ENCODE peak calls at places on chromosomes 7 and 10, in seven cellular contexts. N is cardiac muscle cell, A is ascending aorta, T is stomach, K is astrocyte, D is HL-60, X is prostate gland. J is an unnamed sample.

GRCh38 chr10:33187427-33187999 is 147.0 kb downstream of the NRP1 start:
- DNase-seq in D (no peak), N (no peak), A (no peak), T (no peak), X (no peak), K (no peak), J (no peak)

GRCh38 chr10:94066411-94066810 is 72.7 kb downstream of the PLCE1 start:
- DNase-seq in D (no peak), A (no peak), X (no peak), T (no peak), N (peak; percentile 79), K (peak; percentile 42), J (no peak)

GRCh38 chr7:2379821-2380450 is 23.5 kb upstream of the CHST12 start:
- DNase-seq in X (no peak), D (no peak), A (no peak), T (no peak), K (no peak), N (no peak), J (no peak)

GRCh38 chr10:86827639-86828038 is 71.2 kb downstream of the BMPR1A start:
- DNase-seq in D (no peak), A (no peak), X (no peak), T (no peak), K (no peak), N (no peak), J (no peak)

GRCh38 chr10:62303922-62304321 is 35.3 kb upstream of the RTKN2 start:
- DNase-seq in D (no peak), A (no peak), T (no peak), X (no peak), K (no peak), N (no peak), J (no peak)

GRCh38 chr10:79982861-79983260 is 34.0 kb upstream of the SFTPD start:
- DNase-seq in T (no peak), X (no peak), N (no peak), D (no peak), K (no peak), A (no peak), J (no peak)

GRCh38 chr10:77644557-77645243 is 7.1 kb upstream of the KCNMA1 start:
- DNase-seq in X (no peak), K (no peak), T (no peak), D (no peak), A (no peak), N (peak; percentile 30), J (no peak)

GRCh38 chr10:103765168-103765567 is 90.2 kb downstream of the SH3PXD2A start:
- DNase-seq in K (peak; percentile 81), X (no peak), A (no peak), T (no peak), N (no peak), D (no peak), J (no peak)

GRCh38 chr10:31418481-31418880 is 99.5 kb downstream of the ZEB1 start:
- DNase-seq in N (no peak), A (no peak), K (no peak), D (no peak), X (no peak), T (no peak), J (no peak)

GRCh38 chr10:86366033-86366901 is at the start of gene GRID1:
- DNase-seq in N (peak; percentile 15), A (no peak), K (no peak), D (no peak), T (no peak), X (peak; percentile 42), J (no peak)

GRCh38 chr7:33757563-33758165 is 147.7 kb upstream of the BMPER start:
- DNase-seq in T (peak; percentile 55), D (peak; percentile 14), K (no peak), A (no peak), N (peak; percentile 74), X (peak; percentile 25), J (no peak)

GRCh38 chr7:33596694-33597093 is 308.6 kb upstream of the BMPER start:
- DNase-seq in N (peak; percentile 40), K (no peak), D (no peak), X (no peak), A (no peak), T (no peak), J (no peak)

GRCh38 chr10:46544989-46545791 is 11.3 kb downstream of the GPRIN2 start:
- DNase-seq in A (peak; percentile 64), X (no peak), T (peak; percentile 26), D (peak; percentile 34), N (peak; percentile 39), K (no peak), J (no peak)

GRCh38 chr7:44461387-44461786 is 29.1 kb downstream of the NUDCD3 start:
- DNase-seq in K (peak; percentile 38), A (no peak), N (peak; percentile 57), D (no peak), X (no peak), T (no peak), J (no peak)

GRCh38 chr7:44755698-44756627 is 7.3 kb downstream of the ZMIZ2 start:
- DNase-seq in K (no peak), N (no peak), A (no peak), D (no peak), X (no peak), T (peak; percentile 63), J (no peak)

GRCh38 chr7:129970816-129971215 is 18.1 kb upstream of the UBE2H start:
- DNase-seq in N (no peak), D (no peak), T (peak; percentile 71), X (no peak), A (no peak), K (no peak), J (no peak)

GRCh38 chr7:51255050-51255449 is 61.6 kb downstream of the COBL start:
- DNase-seq in D (no peak), T (no peak), K (no peak), A (no peak), N (no peak), X (no peak), J (no peak)

GRCh38 chr7:51250517-51250916 is 66.1 kb downstream of the COBL start:
- DNase-seq in N (no peak), K (no peak), T (no peak), X (no peak), A (no peak), D (no peak), J (no peak)

GRCh38 chr7:51255536-51256243 is 60.9 kb downstream of the COBL start:
- DNase-seq in T (no peak), N (no peak), K (no peak), D (no peak), A (no peak), X (no peak), J (no peak)

GRCh38 chr7:51251292-51251691 is 65.3 kb downstream of the COBL start:
- DNase-seq in N (no peak), X (no peak), D (no peak), T (no peak), A (no peak), K (no peak), J (no peak)

DNA sequence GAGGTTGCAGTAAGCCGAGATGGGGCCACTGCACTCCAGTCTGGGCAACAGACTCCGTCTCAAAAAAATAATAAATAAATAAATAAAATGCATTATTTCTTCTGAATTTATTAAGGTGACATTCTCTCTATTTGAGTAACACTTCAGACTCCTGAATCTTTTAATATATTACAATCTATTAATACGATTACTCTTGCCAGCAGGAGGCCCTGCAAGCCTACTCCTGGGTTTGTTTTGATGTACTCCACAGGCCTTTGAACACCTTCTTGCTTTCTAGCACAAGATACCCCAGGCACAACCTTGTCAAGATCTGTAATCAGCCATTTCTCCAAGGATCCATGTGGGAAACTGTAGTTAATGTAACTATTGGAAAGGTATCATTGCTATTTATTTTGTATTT is 63.5 kb downstream of the COBL start:
- DNase-seq in D (no peak), A (no peak), X (no peak), N (no peak), K (no peak), T (no peak), J (no peak)
- TF ChIP-seq CTCF in D (no peak), A (no peak), X (no peak), N (no peak), K (no peak), T (no peak), J (peak; percentile 9)

GRCh38 chr10:97333351-97333600 is 1.3 kb downstream of the FRAT2 start:
- DNase-seq in T (no peak), K (peak; percentile 24), X (no peak), N (peak; percentile 56), D (no peak), A (no peak), J (no peak)
- H3K4me3 ChIP-seq in T (peak overlapping the region; percentile 89), K (peak overlapping the region; percentile 72), X (peak overlapping the region; percentile 83), N (peak overlapping the region; percentile 87), D (peak overlapping the region; percentile 80), A (peak overlapping the region; percentile 73), J (peak overlapping the region; percentile 85)

GRCh38 chr10:3354171-3354570 is 181.6 kb upstream of the PITRM1 start:
- DNase-seq in D (no peak), N (peak; percentile 15), K (peak; percentile 71), X (no peak), A (no peak), T (no peak), J (no peak)

GRCh38 chr10:3348561-3348960 is 176.0 kb upstream of the PITRM1 start:
- DNase-seq in N (no peak), K (no peak), D (no peak), A (no peak), X (no peak), T (no peak), J (no peak)

GRCh38 chr10:3350205-3350604 is 177.6 kb upstream of the PITRM1 start:
- DNase-seq in X (no peak), D (no peak), T (no peak), N (no peak), A (no peak), K (no peak), J (no peak)

GRCh38 chr10:3353235-3353634 is 180.7 kb upstream of the PITRM1 start:
- DNase-seq in K (no peak), D (no peak), N (no peak), A (no peak), X (no peak), T (no peak), J (no peak)

DNA sequence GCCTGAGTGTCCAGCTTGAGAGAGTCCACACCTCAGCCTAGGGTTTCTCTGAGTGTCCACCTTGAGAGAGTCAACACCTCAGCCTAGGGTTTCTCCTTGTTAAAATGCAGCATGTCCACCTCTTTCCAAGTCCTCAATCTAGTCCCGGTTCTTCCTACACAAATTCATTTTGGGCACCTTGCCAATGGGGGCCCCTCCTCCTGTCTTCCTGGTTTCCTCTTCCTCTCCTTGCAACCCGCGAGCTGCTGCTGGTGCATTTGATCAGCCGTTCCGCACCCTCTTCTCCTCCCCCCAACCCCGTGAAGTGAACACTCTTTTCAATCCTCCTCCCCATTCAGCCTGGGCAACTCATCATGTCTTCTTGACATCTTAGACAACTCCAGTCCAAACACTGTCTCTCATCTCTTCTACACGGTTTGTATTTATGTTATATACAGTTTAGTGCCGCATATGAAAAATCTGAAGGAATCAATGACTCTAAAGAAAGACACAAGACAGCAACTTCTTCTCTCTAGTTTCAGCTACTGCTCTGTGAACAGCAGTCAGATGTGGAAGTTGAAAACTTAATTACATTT is 178.3 kb upstream of the PITRM1 start:
- DNase-seq in D (no peak), T (no peak), N (no peak), X (no peak), K (no peak), A (no peak), J (no peak)
- H3K27me3 ChIP-seq in D (no peaks in the 10 kb centered on the region), T (peaks cover 10% of the 10 kb centered on the region), N (no peaks in the 10 kb centered on the region), X (no peaks in the 10 kb centered on the region), K (peaks cover 12% of the 10 kb centered on the region), A (no peaks in the 10 kb centered on the region), J (peaks cover 2% of the 10 kb centered on the region)

DNA sequence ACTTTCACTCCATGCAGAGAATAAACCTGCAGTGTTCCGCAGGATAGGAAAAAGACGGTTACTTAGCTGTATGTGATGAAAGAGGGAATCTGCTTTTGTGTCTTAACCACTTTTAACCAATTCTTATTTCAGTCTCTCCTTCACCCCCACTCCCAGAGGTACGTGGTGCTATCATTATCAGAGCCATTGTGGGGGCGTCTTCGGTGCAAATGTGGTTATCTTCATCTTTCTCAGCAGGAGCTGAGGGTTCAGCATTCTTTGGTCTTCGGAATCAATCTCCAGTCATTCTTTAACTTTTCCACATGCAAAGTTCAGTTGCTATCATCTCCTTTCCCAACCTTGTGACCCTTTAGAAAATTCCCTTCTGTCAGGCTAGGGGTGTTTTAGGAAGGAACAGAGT is 219.9 kb upstream of the LYZL1 start:
- DNase-seq in A (no peak), X (no peak), N (no peak), K (no peak), D (no peak), T (no peak), J (no peak)
- TF ChIP-seq CTCF in A (no peak), X (no peak), N (no peak), K (no peak), D (no peak), T (no peak), J (no peak)

J was measured in kidney epithelial cell.